ENCODE peak calls at places on chromosomes 1 and 21, in six cellular contexts. One of them, this sample, is unnamed.
A peak's percentile ranks its signal among the peaks of the same experiment; 100 is the strongest.

GRCh38 chr1:191099696-191100095 is 622.0 kb upstream of the BRINP3 start:
- DNase-seq in LoVo: no peak
- DNase-seq in left ventricle myocardium superior: no peak
- DNase-seq in mucosa of gallbladder: no peak
- DNase-seq in T follicular helper cell: no peak
- DNase-seq in CD14-positive monocyte: no peak
- DNase-seq in this sample: no peak

GRCh38 chr1:15985611-15986272 is 9.8 kb upstream of the ZBTB17 start:
- DNase-seq in LoVo: peak; percentile 83
- DNase-seq in left ventricle myocardium superior: no peak
- DNase-seq in mucosa of gallbladder: no peak
- DNase-seq in T follicular helper cell: no peak
- DNase-seq in CD14-positive monocyte: no peak
- DNase-seq in this sample: peak; percentile 55

GRCh38 chr1:35452086-35452485 is 105.1 kb downstream of the KIAA0319L start:
- DNase-seq in LoVo: no peak
- DNase-seq in left ventricle myocardium superior: peak; percentile 72
- DNase-seq in mucosa of gallbladder: peak; percentile 24
- DNase-seq in T follicular helper cell: no peak
- DNase-seq in CD14-positive monocyte: peak; percentile 59
- DNase-seq in this sample: no peak

GRCh38 chr1:9724706-9725476 is 73.4 kb downstream of the PIK3CD start:
- DNase-seq in LoVo: peak; percentile 64
- DNase-seq in left ventricle myocardium superior: peak; percentile 69
- DNase-seq in mucosa of gallbladder: peak; percentile 53
- DNase-seq in T follicular helper cell: peak; percentile 60
- DNase-seq in CD14-positive monocyte: no peak
- DNase-seq in this sample: peak; percentile 36

GRCh38 chr21:40404319-40404906 is 442.5 kb downstream of the DSCAM start:
- DNase-seq in LoVo: no peak
- DNase-seq in left ventricle myocardium superior: no peak
- DNase-seq in mucosa of gallbladder: no peak
- DNase-seq in T follicular helper cell: no peak
- DNase-seq in CD14-positive monocyte: no peak
- DNase-seq in this sample: no peak

GRCh38 chr1:10617931-10618885 is 143.5 kb downstream of the PEX14 start:
- DNase-seq in LoVo: no peak
- DNase-seq in left ventricle myocardium superior: no peak
- DNase-seq in mucosa of gallbladder: no peak
- DNase-seq in T follicular helper cell: no peak
- DNase-seq in CD14-positive monocyte: no peak
- DNase-seq in this sample: no peak

GRCh38 chr21:16741228-16741665 is 771.6 kb upstream of the CXADR start:
- DNase-seq in LoVo: no peak
- DNase-seq in left ventricle myocardium superior: peak; percentile 53
- DNase-seq in mucosa of gallbladder: no peak
- DNase-seq in T follicular helper cell: no peak
- DNase-seq in CD14-positive monocyte: no peak
- DNase-seq in this sample: no peak

GRCh38 chr1:64906447-64906846 is 59.9 kb downstream of the JAK1 start:
- DNase-seq in LoVo: no peak
- DNase-seq in left ventricle myocardium superior: no peak
- DNase-seq in mucosa of gallbladder: no peak
- DNase-seq in T follicular helper cell: no peak
- DNase-seq in CD14-positive monocyte: no peak
- DNase-seq in this sample: no peak

GRCh38 chr1:23424171-23424959 is at the start of gene TCEA3:
- DNase-seq in LoVo: no peak
- DNase-seq in left ventricle myocardium superior: peak; percentile 81
- DNase-seq in mucosa of gallbladder: no peak
- DNase-seq in T follicular helper cell: peak; percentile 10
- DNase-seq in CD14-positive monocyte: no peak
- DNase-seq in this sample: no peak

GRCh38 chr1:201190005-201190404 is 619 bp upstream of the IGFN1 start:
- DNase-seq in LoVo: no peak
- DNase-seq in left ventricle myocardium superior: no peak
- DNase-seq in mucosa of gallbladder: no peak
- DNase-seq in T follicular helper cell: no peak
- DNase-seq in CD14-positive monocyte: no peak
- DNase-seq in this sample: no peak

GRCh38 chr1:233944596-233944995 is 40.1 kb downstream of the SLC35F3 start:
- DNase-seq in LoVo: no peak
- DNase-seq in left ventricle myocardium superior: no peak
- DNase-seq in mucosa of gallbladder: no peak
- DNase-seq in T follicular helper cell: no peak
- DNase-seq in CD14-positive monocyte: no peak
- DNase-seq in this sample: no peak

GRCh38 chr1:95133687-95134086 is 16.5 kb downstream of the TLCD4 start:
- DNase-seq in LoVo: no peak
- DNase-seq in left ventricle myocardium superior: no peak
- DNase-seq in mucosa of gallbladder: no peak
- DNase-seq in T follicular helper cell: no peak
- DNase-seq in CD14-positive monocyte: no peak
- DNase-seq in this sample: no peak

GRCh38 chr1:203152158-203153034 is 23.2 kb downstream of the MYBPH start:
- DNase-seq in LoVo: no peak
- DNase-seq in left ventricle myocardium superior: no peak
- DNase-seq in mucosa of gallbladder: no peak
- DNase-seq in T follicular helper cell: no peak
- DNase-seq in CD14-positive monocyte: no peak
- DNase-seq in this sample: peak; percentile 82

GRCh38 chr1:96220644-96221043 is 500.9 kb upstream of the PTBP2 start:
- DNase-seq in LoVo: no peak
- DNase-seq in left ventricle myocardium superior: no peak
- DNase-seq in mucosa of gallbladder: no peak
- DNase-seq in T follicular helper cell: no peak
- DNase-seq in CD14-positive monocyte: no peak
- DNase-seq in this sample: no peak

GRCh38 chr21:46154955-46155513 is 345 bp downstream of the FTCD start:
- DNase-seq in LoVo: no peak
- DNase-seq in left ventricle myocardium superior: peak; percentile 22
- DNase-seq in mucosa of gallbladder: no peak
- DNase-seq in T follicular helper cell: no peak
- DNase-seq in CD14-positive monocyte: peak; percentile 44
- DNase-seq in this sample: no peak

GRCh38 chr1:52904590-52905375 is 16.8 kb downstream of the ECHDC2 start:
- DNase-seq in LoVo: peak; percentile 6
- DNase-seq in left ventricle myocardium superior: no peak
- DNase-seq in mucosa of gallbladder: no peak
- DNase-seq in T follicular helper cell: no peak
- DNase-seq in CD14-positive monocyte: no peak
- DNase-seq in this sample: no peak

GRCh38 chr1:92853299-92853698 is 21.5 kb downstream of the RPL5 start:
- DNase-seq in LoVo: no peak
- DNase-seq in left ventricle myocardium superior: no peak
- DNase-seq in mucosa of gallbladder: no peak
- DNase-seq in T follicular helper cell: no peak
- DNase-seq in CD14-positive monocyte: peak; percentile 60
- DNase-seq in this sample: no peak

GRCh38 chr1:55143686-55144085 is 71.5 kb downstream of the USP24 start:
- DNase-seq in LoVo: no peak
- DNase-seq in left ventricle myocardium superior: no peak
- DNase-seq in mucosa of gallbladder: no peak
- DNase-seq in T follicular helper cell: no peak
- DNase-seq in CD14-positive monocyte: no peak
- DNase-seq in this sample: no peak

GRCh38 chr1:3651011-3651938 is 1.0 kb upstream of the TP73 start:
- DNase-seq in LoVo: no peak
- DNase-seq in left ventricle myocardium superior: no peak
- DNase-seq in mucosa of gallbladder: no peak
- DNase-seq in T follicular helper cell: no peak
- DNase-seq in CD14-positive monocyte: no peak
- DNase-seq in this sample: no peak

GRCh38 chr1:11923069-11923826 is 3.0 kb downstream of the KIAA2013 start:
- DNase-seq in LoVo: no peak
- DNase-seq in left ventricle myocardium superior: no peak
- DNase-seq in mucosa of gallbladder: no peak
- DNase-seq in T follicular helper cell: no peak
- DNase-seq in CD14-positive monocyte: no peak
- DNase-seq in this sample: no peak

GRCh38 chr1:180309338-180309737 is 79.3 kb downstream of the LHX4 start:
- DNase-seq in LoVo: no peak
- DNase-seq in left ventricle myocardium superior: no peak
- DNase-seq in mucosa of gallbladder: no peak
- DNase-seq in T follicular helper cell: no peak
- DNase-seq in CD14-positive monocyte: no peak
- DNase-seq in this sample: peak; percentile 68

GRCh38 chr21:42238185-42238934 is 19.4 kb downstream of the ABCG1 start:
- DNase-seq in LoVo: no peak
- DNase-seq in left ventricle myocardium superior: no peak
- DNase-seq in mucosa of gallbladder: no peak
- DNase-seq in T follicular helper cell: peak; percentile 56
- DNase-seq in CD14-positive monocyte: no peak
- DNase-seq in this sample: no peak